ENCODE peak calls at places on chromosome 10, in five cellular contexts. Z is naive thymus-derived CD4-positive, alpha-beta T cell; W is uterus; L is neuronal stem cell; N is fibroblast of lung. O is an unnamed sample. For H3K4me1, the result is how much of the 10 kb centered on the place peaks cover.

GRCh38 chr10:102608487-102608886 is 35.8 kb upstream of the TRIM8 start:
- DNase-seq in Z (no peak), W (no peak), L (no peak), N (no peak), O (no peak)

GRCh38 chr10:131689016-131689415 is 211.8 kb upstream of the PPP2R2D start:
- DNase-seq in Z (no peak), W (no peak), L (no peak), N (no peak), O (peak)

GRCh38 chr10:12699756-12700556 is 301.6 kb downstream of the CCDC3 start:
- DNase-seq in Z (no peak), W (no peak), L (no peak), N (no peak), O (no peak)

GRCh38 chr10:8365935-8366911 is 311.7 kb downstream of the GATA3 start:
- DNase-seq in Z (peak), W (no peak), L (no peak), N (peak), O (no peak)

GRCh38 chr10:89342219-89342966 is 14.6 kb downstream of the IFIT3 start:
- DNase-seq in Z (no peak), W (peak), L (no peak), N (peak), O (no peak)

GRCh38 chr10:123633106-123633505 is 33.0 kb upstream of the GPR26 start:
- DNase-seq in Z (no peak), W (no peak), L (no peak), N (no peak), O (no peak)

GRCh38 chr10:118621304-118621942 is 26.0 kb upstream of the PRLHR start:
- DNase-seq in Z (peak), W (no peak), L (no peak), N (no peak), O (no peak)

GRCh38 chr10:87816163-87816841 is 1.7 kb downstream of the ATAD1 start:
- DNase-seq in Z (no peak), W (no peak), L (no peak), N (no peak), O (no peak)

GRCh38 chr10:133614830-133615580 is 11.6 kb downstream of the FRG2B start:
- DNase-seq in Z (no peak), W (no peak), L (no peak), N (no peak), O (no peak)

GRCh38 chr10:22720667-22721066 is 6.3 kb upstream of the PIP4K2A start:
- DNase-seq in Z (no peak), W (no peak), L (no peak), N (no peak), O (no peak)

GRCh38 chr10:106038246-106038645 is 1126.3 kb downstream of the SORCS1 start:
- DNase-seq in Z (no peak), W (no peak), L (no peak), N (no peak), O (no peak)

GRCh38 chr10:4775808-4776207 is 50.2 kb upstream of the AKR1E2 start:
- DNase-seq in Z (no peak), W (no peak), L (no peak), N (no peak), O (no peak)

GRCh38 chr10:102704915-102705314 is 9.3 kb downstream of the ARL3 start:
- DNase-seq in Z (no peak), W (no peak), L (no peak), N (peak), O (no peak)

GRCh38 chr10:66983482-66983818 is 57.6 kb downstream of the LRRTM3 start:
- DNase-seq in Z (no peak), W (no peak), L (no peak), N (no peak), O (no peak)

DNA sequence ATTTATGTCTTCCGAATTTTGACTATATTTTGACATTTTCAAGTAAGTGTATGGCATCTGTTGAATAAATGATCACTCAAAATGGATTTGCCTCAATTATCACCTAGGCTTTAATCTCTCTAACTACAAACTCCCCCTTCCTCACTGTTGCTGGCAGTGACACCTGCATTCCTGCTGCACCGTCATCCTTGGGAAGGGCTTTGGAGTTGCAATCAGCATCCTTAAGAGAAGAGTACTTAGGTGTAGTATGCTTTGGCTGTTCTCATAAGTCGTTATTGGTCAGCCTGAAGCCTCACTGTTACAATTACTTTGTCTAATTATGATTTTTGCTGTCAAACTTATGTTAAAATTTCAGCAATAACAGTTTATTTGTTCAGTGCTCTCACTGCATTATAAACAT is 415.0 kb downstream of the NRG3 start:
- DNase-seq in Z (no peak), W (no peak), L (no peak), N (no peak), O (no peak)
- H3K4me3 ChIP-seq in Z (no peak), W (no peak), L (no peak), N (no peak), O (no peak)

DNA sequence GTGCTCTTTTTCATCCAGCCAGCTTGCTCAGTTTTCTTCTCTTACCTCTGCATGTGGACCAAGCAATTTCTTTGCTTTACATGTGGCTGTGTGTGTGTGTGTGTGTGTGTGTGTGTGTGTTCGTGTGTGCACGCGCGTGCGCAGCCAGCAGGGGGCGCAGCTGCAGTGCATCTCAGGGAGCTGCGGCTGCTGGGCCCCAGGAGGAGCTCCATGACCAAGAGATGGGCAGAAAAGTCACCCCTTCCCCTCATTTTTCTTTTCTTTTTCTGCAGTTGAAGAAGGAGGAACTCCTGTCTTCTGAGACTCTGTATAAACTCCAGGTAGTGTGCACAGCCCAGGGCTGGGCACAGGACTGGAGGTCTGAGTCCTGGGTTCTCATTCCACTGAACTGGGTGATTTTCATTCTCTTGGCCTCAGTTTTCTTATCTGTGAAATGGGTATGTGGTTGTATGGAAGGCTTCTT is 41.8 kb downstream of the BLNK start:
- DNase-seq in Z (peak), W (peak), L (peak), N (peak), O (peak)
- H3K4me1 ChIP-seq in Z (under half), W (under half), L (under half), N (under half), O (under half)

GRCh38 chr10:79229081-79229541 is 118.2 kb upstream of the PPIF start:
- DNase-seq in Z (no peak), W (no peak), L (no peak), N (no peak), O (no peak)
- H3K4me3 ChIP-seq in Z (no peak), W (no peak), L (no peak), N (no peak), O (no peak)

DNA sequence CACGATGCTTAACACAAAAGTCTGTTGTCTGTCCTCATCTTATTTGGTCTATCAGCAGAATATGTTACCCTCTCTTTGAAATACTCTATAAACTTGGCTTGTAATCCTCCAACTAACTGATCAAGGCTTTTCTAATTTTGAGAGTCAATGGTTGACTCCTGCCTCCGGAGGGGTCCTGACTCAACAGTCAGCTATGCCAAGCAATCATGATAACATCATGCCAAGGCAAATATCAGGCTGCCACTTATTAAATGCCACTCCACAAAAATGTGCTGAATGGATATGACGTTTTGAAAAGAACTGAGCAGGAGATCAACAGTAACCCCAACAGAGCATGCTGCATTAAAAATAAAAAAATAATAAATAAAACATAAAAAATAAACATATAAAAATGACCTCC is 116.1 kb downstream of the PARD3 start:
- DNase-seq in Z (no peak), W (no peak), L (no peak), N (peak), O (no peak)
- H3K4me1 ChIP-seq in Z (under half), W (under half), L (under half), N (under half), O (under half)

O was measured in spleen.